ENCODE peak calls at places on chromosomes 7 and 10, in seven cellular contexts. X is thyroid gland; D is IMR-90; M is lower lobe of right lung; B is neural progenitor cell; J is CD8-positive, alpha-beta T cell; P is gastrocnemius medialis. O is an unnamed sample.

GRCh38 chr7:115779561-115779960 is 251.0 kb downstream of the TFEC start:
- DNase-seq in P (no peak), D (peak), X (no peak), J (no peak), B (no peak), M (no peak), O (no peak)

GRCh38 chr10:24299587-24300258 is 90.8 kb downstream of the KIAA1217 start:
- DNase-seq in X (no peak), P (no peak), B (no peak), J (no peak), D (peak), M (no peak), O (peak)

GRCh38 chr10:27746364-27747095 is 911 bp upstream of the MKX start:
- DNase-seq in B (peak), J (no peak), P (no peak), X (no peak), M (no peak), D (no peak), O (no peak)

GRCh38 chr10:12201543-12201942 is 5.6 kb downstream of the CDC123 start:
- DNase-seq in X (no peak), M (no peak), D (no peak), P (no peak), J (no peak), B (no peak), O (no peak)

GRCh38 chr7:120043250-120043649 is 229.7 kb upstream of the KCND2 start:
- DNase-seq in J (no peak), B (no peak), M (no peak), P (no peak), D (no peak), X (no peak), O (no peak)

GRCh38 chr10:67697646-67698245 is 1.8 kb upstream of the CTNNA3 start:
- DNase-seq in J (no peak), B (peak), D (peak), P (no peak), X (peak), M (no peak), O (peak)

GRCh38 chr7:39088730-39089129 is 111.0 kb downstream of the POU6F2 start:
- DNase-seq in P (no peak), D (no peak), B (peak), J (no peak), M (no peak), X (no peak), O (no peak)

GRCh38 chr7:152869041-152869676 is 109.6 kb downstream of the ACTR3B start:
- DNase-seq in D (no peak), M (no peak), J (no peak), P (no peak), X (no peak), B (no peak), O (no peak)

GRCh38 chr7:131692131-131692960 is 135.9 kb upstream of the PODXL start:
- DNase-seq in M (peak), B (peak), P (no peak), D (peak), X (peak), J (no peak), O (no peak)

GRCh38 chr10:14579405-14579804 is 195.3 kb downstream of the FAM107B start:
- DNase-seq in X (no peak), J (no peak), M (no peak), D (peak), P (no peak), B (no peak), O (no peak)

GRCh38 chr7:2517004-2517403 is 2.6 kb upstream of the LFNG start:
- DNase-seq in M (no peak), D (peak), J (no peak), B (peak), X (no peak), P (no peak), O (peak)

GRCh38 chr10:83886871-83887270 is 252.4 kb upstream of the GHITM start:
- DNase-seq in X (no peak), J (no peak), D (no peak), P (no peak), B (no peak), M (no peak), O (no peak)

GRCh38 chr10:13617146-13617545 is 30.4 kb downstream of the PRPF18 start:
- DNase-seq in D (peak), J (no peak), M (no peak), P (no peak), X (no peak), B (no peak), O (no peak)

GRCh38 chr7:51006483-51007235 is 224.0 kb upstream of the GRB10 start:
- DNase-seq in P (no peak), X (no peak), D (no peak), J (no peak), B (no peak), M (no peak), O (no peak)

GRCh38 chr10:96719850-96720421 is 378 bp downstream of the PIK3AP1 start:
- DNase-seq in P (no peak), D (no peak), J (peak), X (peak), B (peak), M (peak), O (no peak)

GRCh38 chr10:111600772-111601171 is 523.9 kb downstream of the ADRA2A start:
- DNase-seq in X (no peak), B (peak), P (no peak), D (no peak), J (no peak), M (no peak), O (no peak)

GRCh38 chr10:109823196-109823595 is 100.1 kb downstream of the XPNPEP1 start:
- DNase-seq in B (no peak), X (no peak), M (no peak), J (no peak), P (no peak), D (no peak), O (no peak)

GRCh38 chr7:38306136-38306535 is 32.7 kb upstream of the TARP start:
- DNase-seq in M (no peak), P (no peak), B (no peak), D (peak), J (no peak), X (peak), O (no peak)

GRCh38 chr7:84237533-84238173 is 43.1 kb upstream of the SEMA3A start:
- DNase-seq in M (no peak), B (no peak), X (no peak), J (no peak), D (peak), P (no peak), O (peak)

GRCh38 chr7:21261627-21262564 is 166.0 kb upstream of the SP4 start:
- DNase-seq in D (peak), J (peak), P (no peak), B (peak), X (peak), M (no peak), O (peak)

GRCh38 chr10:5560142-5560843 is 35.5 kb downstream of the CALML3 start:
- DNase-seq in M (no peak), B (no peak), P (no peak), D (no peak), J (no peak), X (no peak), O (no peak)

GRCh38 chr10:373015-373414 is 237.8 kb downstream of the ZMYND11 start:
- DNase-seq in B (no peak), X (peak), M (no peak), D (peak), J (no peak), P (no peak), O (no peak)

GRCh38 chr10:43857206-43857952 is 208.7 kb upstream of the ZNF32 start:
- DNase-seq in X (no peak), D (peak), P (no peak), B (no peak), J (no peak), M (no peak), O (no peak)

GRCh38 chr7:142441074-142441403 is 183.2 kb upstream of the PRSS58 start:
- DNase-seq in D (no peak), J (no peak), B (no peak), P (no peak), X (no peak), M (no peak), O (no peak)

GRCh38 chr7:108291791-108292440 is 161.8 kb upstream of the LAMB4 start:
- DNase-seq in M (no peak), B (peak), D (no peak), J (no peak), P (no peak), X (no peak), O (no peak)

GRCh38 chr10:12791728-12792127 is 209.8 kb downstream of the CCDC3 start:
- DNase-seq in B (no peak), X (no peak), J (no peak), M (no peak), P (no peak), D (no peak), O (no peak)

GRCh38 chr7:90938371-90938770 is 325.9 kb upstream of the FZD1 start:
- DNase-seq in P (no peak), J (no peak), D (peak), X (no peak), B (no peak), M (no peak), O (no peak)

GRCh38 chr10:61841338-61841875 is 60.1 kb upstream of the ARID5B start:
- DNase-seq in M (no peak), P (no peak), D (no peak), B (no peak), J (no peak), X (no peak), O (no peak)

GRCh38 chr10:61837748-61838055 is 63.8 kb upstream of the ARID5B start:
- DNase-seq in X (no peak), B (no peak), M (no peak), P (no peak), D (no peak), J (no peak), O (no peak)

GRCh38 chr10:61839911-61840310 is 61.6 kb upstream of the ARID5B start:
- DNase-seq in D (no peak), J (no peak), M (no peak), P (no peak), B (no peak), X (no peak), O (no peak)

GRCh38 chr10:61842755-61843497 is 58.6 kb upstream of the ARID5B start:
- DNase-seq in B (no peak), D (peak), P (no peak), J (no peak), X (no peak), M (no peak), O (peak)

GRCh38 chr10:61840403-61840802 is 61.1 kb upstream of the ARID5B start:
- DNase-seq in J (no peak), X (no peak), D (no peak), M (no peak), P (no peak), B (no peak), O (no peak)
- H3K27ac ChIP-seq in J (no peak), X (no peak), D (no peak), M (no peak), P (no peak), B (no peak), O (no peak)

GRCh38 chr7:35430547-35431153 is 176.8 kb upstream of the TBX20 start:
- DNase-seq in P (no peak), X (no peak), M (no peak), B (peak), J (no peak), D (no peak), O (no peak)
- TF ChIP-seq CTCF in P (no peak), X (no peak), M (no peak), B (peak), J (no peak), D (peak), O (peak)

GRCh38 chr10:119349341-119349740 is 142.0 kb downstream of the GRK5 start:
- DNase-seq in J (no peak), M (no peak), B (no peak), D (no peak), P (no peak), X (no peak), O (no peak)
- H3K27ac ChIP-seq in J (no peak), M (peak), B (no peak), D (peak), P (peak), X (peak), O (no peak)

GRCh38 chr7:42272793-42273665 is 36.0 kb upstream of the GLI3 start:
- DNase-seq in P (no peak), B (peak), D (peak), J (no peak), M (no peak), X (no peak), O (peak)
- TF ChIP-seq CTCF in P (no peak), B (peak), D (peak), J (no peak), M (peak), X (no peak), O (no peak)